ENCODE peak calls at places on chromosomes 13 and 19, in four cellular contexts. F, N, E and B are unnamed samples. For H3K27me3, the result is how much of the 10 kb centered on the place peaks cover.

GRCh38 chr19:1854542-1855039 is 6.3 kb upstream of the REXO1 start:
- DNase-seq in N (no peak), F (no peak), E (no peak), B (no peak)

GRCh38 chr19:49910179-49910578 is 13.5 kb upstream of the IL4I1 start:
- DNase-seq in E (no peak), F (no peak), N (no peak), B (no peak)

GRCh38 chr13:44989071-44989889 is at the start of the genes GPALPP1 and NUFIP1:
- DNase-seq in N (peak), F (peak), E (peak), B (peak)

GRCh38 chr13:20118268-20119140 is 42.3 kb downstream of the GJA3 start:
- DNase-seq in E (no peak), N (peak), F (peak), B (no peak)

GRCh38 chr13:80131204-80131603 is 209.7 kb downstream of the SPRY2 start:
- DNase-seq in F (no peak), N (peak), E (peak), B (no peak)

GRCh38 chr13:69050696-69051095 is 1056.9 kb upstream of the ATXN8OS start:
- DNase-seq in N (no peak), F (no peak), E (no peak), B (no peak)

GRCh38 chr13:110298566-110299321 is 8.2 kb downstream of the COL4A1 start:
- DNase-seq in N (no peak), F (no peak), E (no peak), B (no peak)

GRCh38 chr19:36120092-36120983 is 5.1 kb downstream of the TBCB start:
- DNase-seq in E (no peak), F (no peak), N (no peak), B (no peak)

GRCh38 chr19:18469245-18470107 is 31.5 kb upstream of the ISYNA1 start:
- DNase-seq in E (no peak), F (peak), N (no peak), B (peak)

GRCh38 chr13:101219609-101220265 is 196.6 kb downstream of the NALCN start:
- DNase-seq in N (no peak), E (no peak), F (no peak), B (no peak)

GRCh38 chr13:31972453-31972852 is 59.1 kb upstream of the FRY start:
- DNase-seq in F (no peak), N (no peak), E (no peak), B (no peak)

GRCh38 chr19:6262519-6262918 is 17.3 kb downstream of the MLLT1 start:
- DNase-seq in F (no peak), E (no peak), N (no peak), B (no peak)

GRCh38 chr19:13712767-13713201 is 51.5 kb upstream of the MRI1 start:
- DNase-seq in N (no peak), F (no peak), E (no peak), B (no peak)

GRCh38 chr13:92767468-92767867 is 459.1 kb upstream of the GPC6 start:
- DNase-seq in F (no peak), E (no peak), N (no peak), B (no peak)

GRCh38 chr13:28492527-28493367 is 2.2 kb downstream of the FLT1 start:
- DNase-seq in E (no peak), F (no peak), N (no peak), B (peak)

GRCh38 chr13:87129602-87130300 is 541.4 kb upstream of the SLITRK5 start:
- DNase-seq in N (no peak), E (peak), F (no peak), B (no peak)
- H3K27me3 ChIP-seq in N (under half), E (under half), F (under half), B (under half)

GRCh38 chr19:41695745-41696144 is 7.7 kb upstream of the CEACAM7 start:
- DNase-seq in N (no peak), F (no peak), E (no peak), B (no peak)

GRCh38 chr19:41696402-41697197 is 8.5 kb upstream of the CEACAM7 start:
- DNase-seq in E (no peak), F (no peak), N (peak), B (no peak)

GRCh38 chr19:41694196-41694595 is 6.1 kb upstream of the CEACAM7 start:
- DNase-seq in N (no peak), F (no peak), E (no peak), B (no peak)

GRCh38 chr19:41697198-41697855 is 9.3 kb upstream of the CEACAM7 start:
- DNase-seq in E (no peak), F (no peak), N (peak), B (no peak)

GRCh38 chr19:41694831-41695635 is 7.0 kb upstream of the CEACAM7 start:
- DNase-seq in F (no peak), N (peak), E (no peak), B (no peak)
- H3K27me3 ChIP-seq in F (under half), N (under half), E (under half), B (under half)

GRCh38 chr19:3353493-3353892 is 12.9 kb upstream of the NFIC start:
- DNase-seq in E (no peak), N (no peak), F (no peak), B (no peak)
- H3K27me3 ChIP-seq in E (under half), N (under half), F (under half), B (under half)

GRCh38 chr19:29571181-29571580 is 34.9 kb upstream of the POP4 start:
- DNase-seq in E (no peak), F (no peak), N (no peak), B (no peak)

GRCh38 chr19:29574518-29574917 is 31.6 kb upstream of the POP4 start:
- DNase-seq in F (no peak), E (no peak), N (no peak), B (no peak)

GRCh38 chr19:29576043-29576442 is 30.0 kb upstream of the POP4 start:
- DNase-seq in E (peak), N (no peak), F (no peak), B (no peak)

GRCh38 chr19:29576761-29577661 is 29.1 kb upstream of the POP4 start:
- DNase-seq in E (peak), F (no peak), N (no peak), B (no peak)

GRCh38 chr19:29573486-29573885 is 32.6 kb upstream of the POP4 start:
- DNase-seq in N (no peak), F (no peak), E (no peak), B (no peak)
- H3K27me3 ChIP-seq in N (under half), F (under half), E (under half), B (under half)

DNA sequence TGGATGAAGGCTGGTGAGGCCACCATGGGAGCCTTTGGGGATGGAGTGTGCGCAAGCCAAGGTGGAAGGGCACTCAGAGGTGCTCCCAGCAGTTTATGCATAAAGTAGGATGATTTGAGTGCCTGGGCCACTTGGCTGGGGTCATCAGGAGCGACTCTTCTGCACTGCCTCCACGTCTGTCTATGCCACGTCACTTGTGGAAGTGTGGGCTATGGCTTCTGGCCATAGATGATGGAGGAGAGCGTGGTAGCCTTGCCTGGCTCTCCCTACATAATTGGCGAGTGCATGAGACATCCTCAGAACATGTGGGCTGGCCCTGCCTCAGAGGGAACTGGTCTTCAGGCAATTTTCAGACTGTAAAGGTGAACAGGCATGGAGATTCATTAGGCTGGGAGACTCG is 182.9 kb downstream of the TEX29 start:
- DNase-seq in N (no peak), E (no peak), F (no peak), B (no peak)
- H3K27me3 ChIP-seq in N (under half), E (under half), F (under half), B (under half)

GRCh38 chr13:25175026-25175425 is 2.9 kb upstream of the AMER2 start:
- DNase-seq in E (no peak), F (no peak), N (no peak), B (no peak)
- H3K27me3 ChIP-seq in E (under half), F (half or more), N (under half), B (under half)